ENCODE peak calls at places on chromosomes 2 and 18, in five cellular contexts. G, N, C, B and H are unnamed samples.
A peak's percentile ranks its signal among the peaks of the same experiment; 100 is the strongest.

GRCh38 chr2:237209885-237210284 is 124.2 kb downstream of the COPS8 start:
- DNase-seq in G (no peak), N (no peak), C (no peak), B (no peak), H (no peak)

GRCh38 chr2:185978634-185979405 is 240.2 kb downstream of the FSIP2 start:
- DNase-seq in G (no peak), N (no peak), C (no peak), B (peak; percentile 87), H (no peak)

GRCh38 chr2:200498316-200498715 is 11.6 kb downstream of the KCTD18 start:
- DNase-seq in G (no peak), N (no peak), C (no peak), B (no peak), H (no peak)

GRCh38 chr2:144520718-144521487 is 984 bp upstream of the ZEB2 start:
- DNase-seq in G (no peak), N (no peak), C (no peak), B (no peak), H (no peak)

GRCh38 chr18:31134988-31135529 is 27.6 kb downstream of the DSC1 start:
- DNase-seq in G (no peak), N (no peak), C (no peak), B (no peak), H (no peak)

GRCh38 chr2:229170171-229170570 is 100.9 kb downstream of the PID1 start:
- DNase-seq in G (no peak), N (no peak), C (no peak), B (no peak), H (no peak)

GRCh38 chr2:175948202-175948601 is 53.9 kb downstream of the LNPK start:
- DNase-seq in G (no peak), N (no peak), C (no peak), B (no peak), H (no peak)

GRCh38 chr2:194883711-194884110 is 773.3 kb upstream of the SLC39A10 start:
- DNase-seq in G (no peak), N (no peak), C (no peak), B (no peak), H (no peak)

GRCh38 chr2:102286041-102286440 is 25.3 kb upstream of the IL1RL1 start:
- DNase-seq in G (no peak), N (no peak), C (no peak), B (no peak), H (no peak)

GRCh38 chr2:238285653-238286082 is 2.7 kb downstream of the PER2 start:
- DNase-seq in G (no peak), N (peak; percentile 90), C (no peak), B (peak; percentile 98), H (no peak)

GRCh38 chr2:115190459-115190858 is 748.0 kb downstream of the DPP10 start:
- DNase-seq in G (no peak), N (no peak), C (no peak), B (no peak), H (no peak)

GRCh38 chr2:216354236-216354788 is 18.0 kb downstream of the MARCHF4 start:
- DNase-seq in G (no peak), N (no peak), C (no peak), B (no peak), H (no peak)

GRCh38 chr2:11023326-11024009 is 111.7 kb downstream of the KCNF1 start:
- DNase-seq in G (no peak), N (no peak), C (no peak), B (no peak), H (no peak)

GRCh38 chr2:215540646-215541045 is 104.8 kb upstream of the FN1 start:
- DNase-seq in G (no peak), N (no peak), C (no peak), B (peak; percentile 79), H (no peak)

GRCh38 chr2:32741575-32741974 is 113.7 kb downstream of the TTC27 start:
- DNase-seq in G (no peak), N (no peak), C (no peak), B (peak; percentile 46), H (no peak)

GRCh38 chr2:21231985-21232384 is 108.2 kb downstream of the TDRD15 start:
- DNase-seq in G (no peak), N (no peak), C (no peak), B (no peak), H (no peak)